ENCODE peak calls at places on chromosome 1, in nine cellular contexts. Z, U, D, Y, N, M, C, B and L are unnamed samples.

GRCh38 chr1:100752806-100753205 is 33.3 kb downstream of the VCAM1 start:
- DNase-seq in D (peak), Z (no peak), C (no peak), Y (no peak), B (no peak), N (no peak), U (no peak), M (no peak), L (no peak)

GRCh38 chr1:155199792-155200191 is 7.9 kb downstream of the THBS3 start:
- DNase-seq in Z (no peak), M (no peak), B (no peak), U (no peak), Y (no peak), N (no peak), C (no peak), D (no peak), L (no peak)

GRCh38 chr1:6590046-6590445 is 10.3 kb downstream of the ZBTB48 start:
- DNase-seq in U (no peak), N (no peak), C (no peak), Z (no peak), Y (no peak), M (no peak), B (no peak), D (no peak), L (no peak)

GRCh38 chr1:6392081-6392879 is 1.3 kb downstream of the ACOT7 start:
- DNase-seq in C (no peak), B (no peak), Y (no peak), N (no peak), D (no peak), Z (no peak), U (no peak), M (peak), L (no peak)

GRCh38 chr1:179079113-179079761 is 2.6 kb upstream of the TOR3A start:
- DNase-seq in C (peak), N (peak), Z (no peak), M (peak), U (peak), D (peak), Y (peak), B (no peak), L (peak)

GRCh38 chr1:181396811-181397210 is 86.5 kb upstream of the CACNA1E start:
- DNase-seq in U (no peak), D (no peak), M (no peak), Y (no peak), Z (no peak), N (no peak), B (no peak), C (no peak), L (no peak)

GRCh38 chr1:47230692-47231313 is 1.2 kb downstream of the TAL1 start:
- DNase-seq in U (no peak), D (no peak), C (peak), Z (no peak), N (peak), Y (no peak), B (no peak), M (no peak), L (no peak)

GRCh38 chr1:107430540-107431228 is 289.8 kb downstream of the NTNG1 start:
- DNase-seq in M (no peak), C (peak), N (peak), Y (peak), D (peak), U (peak), Z (no peak), B (no peak), L (peak)

GRCh38 chr1:167375949-167376348 is 142.4 kb downstream of the CD247 start:
- DNase-seq in B (no peak), U (no peak), Y (no peak), D (no peak), N (no peak), M (no peak), Z (no peak), C (no peak), L (no peak)

GRCh38 chr1:220874201-220874655 is 5.0 kb upstream of the HLX start:
- DNase-seq in N (peak), C (peak), Y (peak), Z (no peak), B (no peak), U (peak), D (peak), M (peak), L (peak)

GRCh38 chr1:114770989-114771388 is 9.5 kb downstream of the SIKE1 start:
- DNase-seq in N (no peak), M (no peak), Y (no peak), D (no peak), Z (no peak), B (no peak), C (no peak), U (no peak), L (no peak)